ENCODE peak calls at places on chromosomes 4 and X, in six cellular contexts. J, F, W, N, E and B are unnamed samples.

GRCh38 chr4:31370866-31371465 is 650.8 kb downstream of the PCDH7 start:
- DNase-seq in J (peak; percentile 19), F (no peak), W (no peak), N (peak; percentile 68), E (no peak), B (no peak)

GRCh38 chr4:151665442-151666127 is 95.2 kb downstream of the GATB start:
- DNase-seq in J (no peak), F (no peak), W (no peak), N (no peak), E (no peak), B (no peak)

GRCh38 chr4:37706032-37706431 is 19.9 kb upstream of the RELL1 start:
- DNase-seq in J (no peak), F (no peak), W (no peak), N (no peak), E (no peak), B (no peak)

GRCh38 chrX:110678591-110678990 is 117.0 kb downstream of the CHRDL1 start:
- DNase-seq in J (no peak), F (no peak), W (no peak), N (peak; percentile 1), E (no peak), B (no peak)

GRCh38 chrX:13110427-13111324 is 66.3 kb upstream of the FAM9C start:
- DNase-seq in J (no peak), F (peak; percentile 80), W (peak; percentile 56), N (peak; percentile 99), E (no peak), B (no peak)

GRCh38 chrX:63652086-63652775 is 132.8 kb downstream of the ARHGEF9 start:
- DNase-seq in J (no peak), F (no peak), W (no peak), N (peak; percentile 58), E (no peak), B (no peak)

GRCh38 chr4:94939791-94940530 is 182.2 kb downstream of the BMPR1B start:
- DNase-seq in J (no peak), F (no peak), W (no peak), N (peak; percentile 26), E (no peak), B (no peak)

GRCh38 chr4:125741825-125742452 is 427.2 kb downstream of the FAT4 start:
- DNase-seq in J (no peak), F (no peak), W (no peak), N (peak; percentile 70), E (no peak), B (no peak)

GRCh38 chrX:15497865-15498264 is 2.7 kb upstream of the BMX start:
- DNase-seq in J (peak; percentile 45), F (no peak), W (peak; percentile 33), N (peak; percentile 56), E (peak; percentile 45), B (no peak)

GRCh38 chr4:102536768-102537167 is 35.6 kb downstream of the NFKB1 start:
- DNase-seq in J (no peak), F (no peak), W (no peak), N (no peak), E (no peak), B (no peak)

GRCh38 chr4:184506527-184507121 is 32.3 kb upstream of the IRF2 start:
- DNase-seq in J (no peak), F (no peak), W (no peak), N (no peak), E (peak; percentile 85), B (peak; percentile 60)

GRCh38 chr4:119579823-119580222 is 48.8 kb downstream of the PDE5A start:
- DNase-seq in J (no peak), F (peak; percentile 57), W (no peak), N (no peak), E (no peak), B (no peak)

GRCh38 chr4:53508446-53508845 is 82.8 kb downstream of the LNX1 start:
- DNase-seq in J (no peak), F (no peak), W (no peak), N (peak; percentile 79), E (no peak), B (no peak)

GRCh38 chr4:108072300-108072699 is 82.6 kb downstream of the HADH start:
- DNase-seq in J (no peak), F (no peak), W (no peak), N (no peak), E (no peak), B (peak; percentile 25)

GRCh38 chrX:53440101-53440500 is 5.9 kb upstream of the HSD17B10 start:
- DNase-seq in J (peak; percentile 79), F (no peak), W (no peak), N (no peak), E (no peak), B (no peak)

GRCh38 chr4:155530290-155530689 is 136.4 kb upstream of the GUCY1A1 start:
- DNase-seq in J (no peak), F (no peak), W (no peak), N (no peak), E (no peak), B (no peak)

GRCh38 chr4:178105223-178105622 is 663.0 kb upstream of the AGA start:
- DNase-seq in J (no peak), F (no peak), W (no peak), N (no peak), E (no peak), B (no peak)

GRCh38 chr4:119841361-119841760 is 212.8 kb upstream of the PDE5A start:
- DNase-seq in J (no peak), F (no peak), W (no peak), N (no peak), E (no peak), B (no peak)

GRCh38 chr4:81351653-81352455 is 119.9 kb downstream of the RASGEF1B start:
- DNase-seq in J (peak; percentile 74), F (peak; percentile 66), W (peak; percentile 66), N (peak; percentile 83), E (peak; percentile 59), B (peak; percentile 18)

GRCh38 chrX:46713672-46714487 is 45.0 kb downstream of the SLC9A7 start:
- DNase-seq in J (no peak), F (no peak), W (no peak), N (peak; percentile 54), E (no peak), B (peak; percentile 82)